ENCODE peak calls at places on chromosomes 16 and 17, in seven cellular contexts. N, O, C, G, E, D and L are unnamed samples.

GRCh38 chr17:5034063-5034462 is 1.2 kb downstream of the SLC52A1 start:
- DNase-seq in N (no peak), O (no peak), C (no peak), G (no peak), E (no peak), D (no peak), L (no peak)

GRCh38 chr17:45801386-45801785 is 17.3 kb downstream of the CRHR1 start:
- DNase-seq in N (no peak), O (no peak), C (no peak), G (no peak), E (no peak), D (no peak), L (no peak)

GRCh38 chr16:49158029-49158642 is 123.5 kb downstream of the CBLN1 start:
- DNase-seq in N (peak), O (peak), C (peak), G (peak), E (no peak), D (peak), L (no peak)

GRCh38 chr17:65547253-65547670 is 14.2 kb downstream of the AXIN2 start:
- DNase-seq in N (peak), O (peak), C (no peak), G (no peak), E (no peak), D (no peak), L (peak)

GRCh38 chr17:73998246-73999220 is 204.9 kb upstream of the RPL38 start:
- DNase-seq in N (no peak), O (peak), C (no peak), G (peak), E (no peak), D (no peak), L (peak)

GRCh38 chr17:81471804-81472456 is 40.7 kb downstream of the ACTG1 start:
- DNase-seq in N (peak), O (peak), C (peak), G (peak), E (peak), D (no peak), L (no peak)

GRCh38 chr16:68234188-68235104 is 1.5 kb downstream of the ESRP2 start:
- DNase-seq in N (peak), O (peak), C (peak), G (peak), E (no peak), D (peak), L (peak)

GRCh38 chr17:45355087-45355486 is 38.3 kb upstream of the MAP3K14 start:
- DNase-seq in N (no peak), O (peak), C (no peak), G (no peak), E (no peak), D (no peak), L (no peak)

GRCh38 chr17:56292010-56292409 is 138.7 kb downstream of the ANKFN1 start:
- DNase-seq in N (peak), O (no peak), C (no peak), G (peak), E (no peak), D (peak), L (no peak)

GRCh38 chr16:75241955-75242354 is 9.5 kb downstream of the BCAR1 start:
- DNase-seq in N (no peak), O (no peak), C (no peak), G (no peak), E (no peak), D (no peak), L (no peak)

GRCh38 chr17:72691017-72691416 is 401.5 kb downstream of the SLC39A11 start:
- DNase-seq in N (no peak), O (no peak), C (no peak), G (no peak), E (no peak), D (no peak), L (no peak)

GRCh38 chr17:67433248-67433924 is 56.3 kb downstream of the PITPNC1 start:
- DNase-seq in N (no peak), O (no peak), C (no peak), G (no peak), E (no peak), D (no peak), L (no peak)

GRCh38 chr16:17346774-17347569 is 123.8 kb downstream of the XYLT1 start:
- DNase-seq in N (no peak), O (peak), C (no peak), G (no peak), E (no peak), D (no peak), L (no peak)

GRCh38 chr16:9139965-9140364 is 48.5 kb downstream of the HAPSTR1 start:
- DNase-seq in N (peak), O (no peak), C (no peak), G (peak), E (no peak), D (no peak), L (no peak)

GRCh38 chr16:70800306-70800705 is 652 bp downstream of the VAC14 start:
- DNase-seq in N (no peak), O (no peak), C (no peak), G (no peak), E (no peak), D (no peak), L (no peak)

GRCh38 chr17:55770220-55770870 is 19.5 kb downstream of the PCTP start:
- DNase-seq in N (peak), O (no peak), C (no peak), G (peak), E (peak), D (no peak), L (no peak)

GRCh38 chr17:72392056-72393010 is 271.5 kb downstream of the SOX9 start:
- DNase-seq in N (peak), O (no peak), C (no peak), G (peak), E (peak), D (no peak), L (no peak)

GRCh38 chr16:12819126-12820117 is 15.7 kb upstream of the CPPED1 start:
- DNase-seq in N (peak), O (peak), C (no peak), G (peak), E (peak), D (no peak), L (peak)

GRCh38 chr17:40605301-40605700 is 40.0 kb upstream of the CCR7 start:
- DNase-seq in N (no peak), O (no peak), C (no peak), G (peak), E (no peak), D (no peak), L (no peak)

GRCh38 chr17:57994436-57994835 is 6.4 kb upstream of the VEZF1 start:
- DNase-seq in N (no peak), O (no peak), C (no peak), G (no peak), E (no peak), D (no peak), L (no peak)

GRCh38 chr17:1880851-1881630 is 51.2 kb downstream of the RPA1 start:
- DNase-seq in N (peak), O (no peak), C (no peak), G (no peak), E (no peak), D (no peak), L (no peak)

GRCh38 chr17:31654936-31655335 is 204.1 kb downstream of the COPRS start:
- DNase-seq in N (no peak), O (no peak), C (no peak), G (peak), E (no peak), D (peak), L (no peak)
- TF ChIP-seq CTCF in N (no peak), O (no peak), C (no peak), G (no peak), E (no peak), D (no peak), L (no peak)

GRCh38 chr17:69677130-69677529 is 262.6 kb downstream of the MAP2K6 start:
- DNase-seq in N (peak), O (no peak), C (no peak), G (no peak), E (no peak), D (no peak), L (no peak)
- TF ChIP-seq CTCF in N (no peak), O (no peak), C (no peak), G (no peak), E (no peak), D (no peak), L (no peak)

GRCh38 chr16:86317617-86318021 is 192.7 kb upstream of the FOXF1 start:
- DNase-seq in N (no peak), O (no peak), C (no peak), G (no peak), E (no peak), D (no peak), L (no peak)
- TF ChIP-seq CTCF in N (no peak), O (no peak), C (no peak), G (no peak), E (no peak), D (no peak), L (no peak)

DNA sequence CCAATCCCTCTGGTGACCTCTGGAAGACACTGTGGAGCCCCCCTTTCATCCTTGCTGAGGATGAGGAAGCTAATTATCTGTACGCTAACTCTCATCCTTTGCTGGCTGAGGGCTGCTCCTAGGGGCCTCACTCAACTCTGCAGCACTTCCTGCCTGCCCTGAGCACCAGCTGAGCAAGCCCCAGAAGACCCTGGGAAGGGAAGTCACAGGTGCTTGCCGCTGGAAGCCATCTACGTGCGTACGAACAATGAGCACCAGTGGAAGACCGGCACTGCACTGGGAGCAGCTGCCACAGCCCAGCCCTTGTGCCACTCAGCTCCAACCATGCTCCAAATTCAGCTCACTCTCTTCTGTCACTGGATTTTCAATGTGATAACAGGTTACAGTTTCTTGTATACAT is 145.7 kb upstream of the CDH5 start:
- DNase-seq in N (no peak), O (no peak), C (no peak), G (no peak), E (no peak), D (no peak), L (no peak)
- TF ChIP-seq CTCF in N (no peak), O (no peak), C (no peak), G (no peak), E (no peak), D (no peak), L (no peak)